ENCODE peak calls at places on chromosomes 11 and 22, in seven cellular contexts. T is upper lobe of left lung, N is HCT116, H is stomach, L is transverse colon, S is A549, C is sigmoid colon. X is an unnamed sample.
A peak's percentile ranks its signal among the peaks of the same experiment; 100 is the strongest.

GRCh38 chr11:109041876-109042275 is 377.0 kb downstream of the DDX10 start:
- DNase-seq in H (no peak), L (no peak), C (no peak), S (no peak), N (no peak), T (no peak), X (no peak)

GRCh38 chr11:57402188-57403066 is 12.0 kb upstream of the PRG2 start:
- DNase-seq in S (peak; percentile 56), H (no peak), L (no peak), N (peak; percentile 48), C (no peak), T (no peak), X (no peak)

GRCh38 chr22:39690901-39691620 is 120.5 kb downstream of the CACNA1I start:
- DNase-seq in C (no peak), H (no peak), S (no peak), T (no peak), N (no peak), L (no peak), X (no peak)

GRCh38 chr11:8019671-8020597 is 32.8 kb downstream of the EIF3F start:
- DNase-seq in L (no peak), T (peak; percentile 88), S (no peak), N (no peak), H (no peak), C (no peak), X (peak; percentile 42)

GRCh38 chr22:26330971-26331625 is 98.0 kb upstream of the ASPHD2 start:
- DNase-seq in T (no peak), H (peak; percentile 44), N (peak; percentile 63), C (peak; percentile 55), S (peak; percentile 44), L (peak; percentile 64), X (peak; percentile 28)

GRCh38 chr11:116360542-116360941 is 412.2 kb downstream of the BUD13 start:
- DNase-seq in T (no peak), L (no peak), C (no peak), N (no peak), H (no peak), S (no peak), X (no peak)

GRCh38 chr11:78489184-78489583 is 71.6 kb upstream of the GAB2 start:
- DNase-seq in N (no peak), S (no peak), C (no peak), T (no peak), H (no peak), L (no peak), X (no peak)

GRCh38 chr11:119103793-119104192 is 2.1 kb upstream of the DPAGT1 start:
- DNase-seq in T (no peak), N (no peak), H (no peak), C (no peak), S (no peak), L (no peak), X (no peak)

GRCh38 chr11:66850235-66850587 is 6.7 kb upstream of the LRFN4 start:
- DNase-seq in N (no peak), H (no peak), T (no peak), S (no peak), C (no peak), L (no peak), X (no peak)

GRCh38 chr22:45771057-45771456 is 99.4 kb downstream of the ATXN10 start:
- DNase-seq in H (no peak), C (no peak), T (no peak), N (no peak), S (no peak), L (no peak), X (no peak)

DNA sequence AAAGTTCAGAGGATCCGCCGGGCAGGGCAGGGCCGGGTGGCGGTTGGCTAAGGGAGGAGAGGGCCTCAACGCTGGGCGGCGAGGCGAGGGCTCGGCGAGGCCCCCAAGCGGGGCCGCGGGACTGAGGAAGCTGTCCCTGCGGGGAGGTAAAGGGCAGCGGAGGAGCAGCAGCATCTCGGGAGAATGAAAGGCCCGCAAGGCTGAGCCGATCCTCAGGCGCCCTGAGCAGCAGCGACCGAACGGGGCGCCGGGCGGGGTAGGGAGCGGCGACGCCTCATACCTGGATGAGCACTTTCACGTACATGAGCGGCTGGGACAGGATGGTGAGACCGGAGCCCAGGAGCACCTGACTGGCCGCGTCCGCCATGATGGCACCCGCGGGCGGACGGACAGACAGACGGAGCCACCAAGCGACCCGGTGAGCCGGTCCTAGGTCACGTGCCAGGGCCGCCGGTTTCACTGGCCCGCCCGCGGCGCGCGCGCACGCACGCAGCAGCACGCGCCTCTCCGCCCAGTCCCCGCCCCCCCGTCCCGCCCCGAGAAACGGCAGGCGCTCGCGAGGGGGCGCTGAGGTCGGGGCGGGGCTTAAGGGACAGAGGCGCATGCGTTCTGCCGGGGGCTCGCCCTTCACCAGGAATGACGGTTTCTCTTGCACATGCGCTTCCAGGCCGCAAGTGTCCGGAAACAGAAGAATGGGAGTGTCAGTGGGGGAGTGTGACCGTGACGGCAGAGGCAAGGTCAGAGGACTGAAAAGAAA is at the start of gene MTCH2:
- DNase-seq in H (peak; percentile 95), S (peak; percentile 98), L (peak; percentile 97), T (peak; percentile 99), N (peak; percentile 91), C (peak; percentile 98), X (peak; percentile 96)
- TF ChIP-seq POLR2A in H (no peak), S (peak; percentile 98), L (peak; percentile 83), T (peak; percentile 28), N (peak; percentile 97), C (peak; percentile 36), X (peak; percentile 90)

DNA sequence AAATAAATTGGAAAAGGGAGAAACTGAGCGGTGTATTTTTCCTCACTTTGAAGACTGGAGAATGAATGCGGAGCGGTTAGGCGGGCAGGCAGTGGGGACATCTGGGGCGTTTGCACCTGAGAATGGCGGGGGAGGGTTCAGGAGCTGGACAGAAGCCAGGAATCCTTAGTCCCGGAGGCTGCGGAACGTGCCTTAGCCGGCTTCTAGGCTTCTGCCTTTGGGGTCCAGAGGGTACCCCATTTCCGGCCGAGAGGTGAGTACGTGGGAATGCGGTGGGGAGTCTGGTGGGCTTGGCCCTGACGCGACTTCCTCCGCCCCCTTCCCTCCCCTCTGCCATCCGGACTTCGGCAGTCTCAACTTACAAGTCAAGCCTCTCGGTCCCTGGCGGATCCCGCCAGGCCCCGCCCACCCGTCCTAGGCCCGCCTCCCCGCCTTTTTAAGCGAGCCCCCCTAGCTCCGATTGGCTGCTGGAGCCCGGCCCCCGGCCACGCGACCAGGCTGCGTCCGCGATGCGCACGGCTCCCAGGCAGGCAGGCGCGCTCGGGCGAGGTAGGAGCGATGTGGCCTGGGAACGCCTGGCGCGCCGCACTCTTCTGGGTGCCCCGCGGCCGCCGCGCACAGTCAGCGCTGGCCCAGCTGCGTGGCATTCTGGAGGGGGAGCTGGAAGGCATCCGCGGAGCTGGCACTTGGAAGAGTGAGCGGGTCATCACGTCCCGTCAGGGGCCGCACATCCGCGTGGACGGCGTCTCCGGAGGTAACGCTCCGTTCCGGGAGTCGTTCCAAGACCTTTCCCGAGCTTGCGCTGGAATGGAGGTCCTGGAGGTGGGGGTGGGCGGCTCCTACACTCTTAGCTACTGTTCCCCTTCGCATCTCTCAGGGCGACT is at the start of gene GCAT:
- DNase-seq in L (peak; percentile 96), N (peak; percentile 95), T (peak; percentile 99), C (peak; percentile 98), S (peak; percentile 94), H (peak; percentile 97), X (peak; percentile 98)
- TF ChIP-seq POLR2A in L (peak; percentile 77), N (peak; percentile 78), T (peak; percentile 39), C (peak; percentile 65), S (peak; percentile 28), H (no peak), X (peak; percentile 66)

GRCh38 chr22:44146088-44146861 is 34.5 kb upstream of the PARVG start:
- DNase-seq in C (no peak), N (no peak), L (no peak), T (no peak), H (no peak), S (no peak), X (no peak)
- TF ChIP-seq POLR2A in C (no peak), N (no peak), L (no peak), T (no peak), H (no peak), S (no peak), X (no peak)

GRCh38 chr11:95067828-95068244 is 1.1 kb downstream of the SRSF8 start:
- DNase-seq in C (no peak), H (no peak), N (no peak), T (no peak), S (no peak), L (no peak), X (no peak)

GRCh38 chr11:95065336-95065735 is 1.4 kb upstream of the SRSF8 start:
- DNase-seq in H (no peak), T (no peak), L (no peak), S (no peak), C (no peak), N (no peak), X (no peak)

GRCh38 chr11:95067042-95067827 is 516 bp downstream of the SRSF8 start:
- DNase-seq in N (no peak), L (peak; percentile 85), S (peak; percentile 78), C (peak; percentile 93), H (peak; percentile 82), T (peak; percentile 97), X (peak; percentile 86)

GRCh38 chr11:95066721-95067041 is at the start of gene SRSF8:
- DNase-seq in L (no peak), C (no peak), N (peak; percentile 71), H (no peak), S (no peak), T (no peak), X (no peak)

DNA sequence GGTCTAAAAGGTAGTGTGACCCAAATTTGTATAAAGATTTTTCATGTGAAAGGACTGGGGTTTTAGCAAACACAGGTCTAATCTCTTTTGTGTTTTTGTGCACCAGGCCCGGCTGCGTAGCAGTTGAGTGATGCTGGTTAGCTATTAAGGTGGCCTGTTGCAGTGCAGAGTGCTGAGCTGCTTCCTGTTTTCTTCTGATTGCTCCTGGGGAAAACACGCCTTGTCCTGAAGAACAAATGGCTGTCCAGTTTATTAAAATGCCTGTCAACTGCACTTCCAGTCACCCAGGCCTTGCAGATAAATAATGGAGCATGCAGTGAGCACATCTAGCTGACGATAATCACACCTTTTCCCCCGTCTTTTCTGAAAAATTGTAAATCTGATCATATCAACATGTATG is 1.8 kb downstream of the SRSF8 start:
- DNase-seq in S (peak; percentile 93), H (peak; percentile 81), C (peak; percentile 93), T (no peak), N (peak; percentile 94), L (peak; percentile 89), X (peak; percentile 74)
- TF ChIP-seq POLR2A in S (peak; percentile 29), H (no peak), C (peak; percentile 78), T (peak; percentile 94), N (peak; percentile 73), L (peak; percentile 93), X (peak; percentile 90)

GRCh38 chr11:75813126-75813525 is 1.9 kb upstream of the UVRAG start:
- DNase-seq in N (no peak), H (no peak), T (no peak), S (no peak), C (no peak), L (no peak), X (no peak)

GRCh38 chr11:75813622-75814039 is 1.4 kb upstream of the UVRAG start:
- DNase-seq in S (no peak), L (no peak), T (no peak), N (no peak), C (no peak), H (no peak), X (no peak)

GRCh38 chr11:75815345-75815983 is 454 bp downstream of the UVRAG start:
- DNase-seq in T (no peak), H (peak; percentile 47), S (peak; percentile 27), N (no peak), L (peak; percentile 46), C (peak; percentile 83), X (no peak)

GRCh38 chr11:75814369-75814685 is 683 bp upstream of the UVRAG start:
- DNase-seq in H (no peak), S (no peak), L (no peak), N (no peak), T (no peak), C (no peak), X (no peak)

GRCh38 chr11:75814686-75815344 is at the start of gene UVRAG:
- DNase-seq in C (peak; percentile 99), N (peak; percentile 98), H (peak; percentile 98), L (peak; percentile 99), T (peak; percentile 96), S (peak; percentile 99), X (peak; percentile 99)
- TF ChIP-seq POLR2A in C (peak; percentile 77), N (peak; percentile 27), H (no peak), L (peak; percentile 89), T (peak; percentile 94), S (peak; percentile 45), X (peak; percentile 95)